ENCODE peak calls at places on chromosome 15, in four cellular contexts. One of them, this sample, is unnamed.

GRCh38 chr15:25058080-25058785 is 103.4 kb downstream of the SNRPN start:
- DNase-seq in HepG2: no peak
- DNase-seq in GM12878: no peak
- DNase-seq in K562: no peak
- DNase-seq in this sample: no peak

GRCh38 chr15:82942691-82943090 is 9.8 kb downstream of the HOMER2 start:
- DNase-seq in HepG2: peak
- DNase-seq in GM12878: no peak
- DNase-seq in K562: no peak
- DNase-seq in this sample: peak

GRCh38 chr15:63023351-63023945 is 19.1 kb upstream of the TPM1 start:
- DNase-seq in HepG2: peak
- DNase-seq in GM12878: no peak
- DNase-seq in K562: no peak
- DNase-seq in this sample: no peak

GRCh38 chr15:75215107-75216004 is 13.7 kb downstream of the C15orf39 start:
- DNase-seq in HepG2: no peak
- DNase-seq in GM12878: no peak
- DNase-seq in K562: no peak
- DNase-seq in this sample: no peak

GRCh38 chr15:62545392-62546227 is 380.5 kb upstream of the C2CD4B start:
- DNase-seq in HepG2: no peak
- DNase-seq in GM12878: no peak
- DNase-seq in K562: no peak
- DNase-seq in this sample: no peak

GRCh38 chr15:90665288-90666134 is 51.6 kb upstream of the BLM start:
- DNase-seq in HepG2: peak
- DNase-seq in GM12878: peak
- DNase-seq in K562: peak
- DNase-seq in this sample: peak

GRCh38 chr15:78992416-78993256 is 47.8 kb upstream of the CTSH start:
- DNase-seq in HepG2: no peak
- DNase-seq in GM12878: no peak
- DNase-seq in K562: no peak
- DNase-seq in this sample: no peak

GRCh38 chr15:53558384-53558783 is 201.1 kb downstream of the WDR72 start:
- DNase-seq in HepG2: no peak
- DNase-seq in GM12878: no peak
- DNase-seq in K562: no peak
- DNase-seq in this sample: no peak

GRCh38 chr15:71092056-71092600 is 23.1 kb upstream of the THSD4 start:
- DNase-seq in HepG2: no peak
- DNase-seq in GM12878: no peak
- DNase-seq in K562: no peak
- DNase-seq in this sample: no peak

GRCh38 chr15:89531796-89532537 is 35.6 kb upstream of the RHCG start:
- DNase-seq in HepG2: no peak
- DNase-seq in GM12878: no peak
- DNase-seq in K562: no peak
- DNase-seq in this sample: no peak

GRCh38 chr15:78097667-78098066 is 5.3 kb downstream of the SH2D7 start:
- DNase-seq in HepG2: no peak
- DNase-seq in GM12878: no peak
- DNase-seq in K562: no peak
- DNase-seq in this sample: no peak

GRCh38 chr15:70493787-70494514 is 269.4 kb downstream of the UACA start:
- DNase-seq in HepG2: peak
- DNase-seq in GM12878: no peak
- DNase-seq in K562: no peak
- DNase-seq in this sample: peak

GRCh38 chr15:100784493-100785180 is 95.0 kb upstream of the ALDH1A3 start:
- DNase-seq in HepG2: no peak
- DNase-seq in GM12878: no peak
- DNase-seq in K562: no peak
- DNase-seq in this sample: no peak
- TF ChIP-seq JUNB in HepG2: no peak
- TF ChIP-seq JUNB in GM12878: no peak
- TF ChIP-seq JUNB in K562: no peak
- TF ChIP-seq JUNB in this sample: no peak

DNA sequence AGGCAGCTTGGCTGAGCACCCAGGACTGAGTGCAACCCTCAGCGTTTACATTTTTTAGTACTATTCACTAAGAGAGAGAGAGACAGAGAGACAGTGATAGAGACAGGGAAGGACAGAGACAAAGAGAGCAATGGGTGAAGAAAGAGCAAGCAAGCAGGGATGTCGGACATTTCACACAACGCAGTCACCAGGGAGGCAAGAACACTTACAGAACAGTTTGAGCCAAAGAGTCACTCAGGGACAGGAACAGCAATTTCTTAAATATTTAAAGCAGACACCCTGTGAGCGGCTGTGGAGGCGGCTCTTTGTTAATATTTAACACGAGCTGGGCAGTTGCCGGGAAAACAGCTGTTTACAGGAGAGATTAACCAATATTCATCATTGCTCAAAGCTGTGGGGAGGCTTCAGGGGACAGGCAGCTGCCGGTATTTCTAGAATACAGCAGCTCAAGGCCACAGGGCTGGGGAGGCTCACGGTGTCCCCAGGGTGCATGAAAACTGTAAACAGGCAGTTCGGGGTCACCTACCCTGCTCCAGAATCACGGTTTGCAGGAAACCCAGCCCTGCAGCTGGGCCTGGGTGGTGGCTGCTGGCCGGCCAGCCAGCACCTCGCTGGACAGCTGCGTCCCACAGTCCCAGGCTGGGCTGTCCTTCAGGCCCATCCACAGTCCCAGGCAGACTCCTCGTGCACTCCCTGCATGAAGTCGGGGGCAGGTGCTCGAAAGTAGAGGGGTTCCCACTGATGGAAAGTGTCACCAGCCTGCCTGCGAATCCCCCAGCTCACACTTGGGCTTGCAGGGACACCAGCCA is 38.8 kb upstream of the PCSK6 start:
- DNase-seq in HepG2: peak
- DNase-seq in GM12878: no peak
- DNase-seq in K562: no peak
- DNase-seq in this sample: peak
- TF ChIP-seq POLR2AphosphoS2 in HepG2: no peak
- TF ChIP-seq POLR2AphosphoS2 in GM12878: no peak
- TF ChIP-seq POLR2AphosphoS2 in K562: no peak
- TF ChIP-seq POLR2AphosphoS2 in this sample: no peak

GRCh38 chr15:81072551-81072950 is 61.5 kb upstream of the CFAP161 start:
- DNase-seq in HepG2: no peak
- DNase-seq in GM12878: no peak
- DNase-seq in K562: no peak
- DNase-seq in this sample: no peak

GRCh38 chr15:81069909-81070308 is 64.2 kb upstream of the CFAP161 start:
- DNase-seq in HepG2: no peak
- DNase-seq in GM12878: no peak
- DNase-seq in K562: no peak
- DNase-seq in this sample: no peak

GRCh38 chr15:81071705-81072104 is 62.4 kb upstream of the CFAP161 start:
- DNase-seq in HepG2: no peak
- DNase-seq in GM12878: no peak
- DNase-seq in K562: no peak
- DNase-seq in this sample: no peak

GRCh38 chr15:81069356-81069755 is 64.7 kb upstream of the CFAP161 start:
- DNase-seq in HepG2: no peak
- DNase-seq in GM12878: no peak
- DNase-seq in K562: no peak
- DNase-seq in this sample: no peak

DNA sequence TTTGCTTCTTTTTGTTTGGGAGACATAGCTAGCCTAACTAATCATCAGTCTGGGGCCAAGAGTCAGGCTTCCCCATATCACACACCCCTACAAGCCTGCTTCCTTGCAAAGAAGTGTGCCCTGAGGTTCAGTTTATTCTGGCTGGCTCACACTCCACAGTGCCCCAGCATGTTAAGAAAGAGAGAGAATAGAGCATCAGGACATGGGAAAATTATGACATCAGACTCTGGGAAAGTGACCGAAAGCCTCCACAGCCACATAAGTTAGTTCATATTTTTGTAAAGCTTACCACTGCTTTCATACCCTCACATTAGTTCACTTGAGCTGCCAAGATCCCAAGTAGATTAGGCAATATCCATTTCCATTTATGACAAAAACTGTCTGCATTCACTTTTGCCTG is 62.9 kb upstream of the CFAP161 start:
- DNase-seq in HepG2: no peak
- DNase-seq in GM12878: no peak
- DNase-seq in K562: no peak
- DNase-seq in this sample: no peak
- TF ChIP-seq JUNB in HepG2: no peak
- TF ChIP-seq JUNB in GM12878: no peak
- TF ChIP-seq JUNB in K562: no peak
- TF ChIP-seq JUNB in this sample: no peak

DNA sequence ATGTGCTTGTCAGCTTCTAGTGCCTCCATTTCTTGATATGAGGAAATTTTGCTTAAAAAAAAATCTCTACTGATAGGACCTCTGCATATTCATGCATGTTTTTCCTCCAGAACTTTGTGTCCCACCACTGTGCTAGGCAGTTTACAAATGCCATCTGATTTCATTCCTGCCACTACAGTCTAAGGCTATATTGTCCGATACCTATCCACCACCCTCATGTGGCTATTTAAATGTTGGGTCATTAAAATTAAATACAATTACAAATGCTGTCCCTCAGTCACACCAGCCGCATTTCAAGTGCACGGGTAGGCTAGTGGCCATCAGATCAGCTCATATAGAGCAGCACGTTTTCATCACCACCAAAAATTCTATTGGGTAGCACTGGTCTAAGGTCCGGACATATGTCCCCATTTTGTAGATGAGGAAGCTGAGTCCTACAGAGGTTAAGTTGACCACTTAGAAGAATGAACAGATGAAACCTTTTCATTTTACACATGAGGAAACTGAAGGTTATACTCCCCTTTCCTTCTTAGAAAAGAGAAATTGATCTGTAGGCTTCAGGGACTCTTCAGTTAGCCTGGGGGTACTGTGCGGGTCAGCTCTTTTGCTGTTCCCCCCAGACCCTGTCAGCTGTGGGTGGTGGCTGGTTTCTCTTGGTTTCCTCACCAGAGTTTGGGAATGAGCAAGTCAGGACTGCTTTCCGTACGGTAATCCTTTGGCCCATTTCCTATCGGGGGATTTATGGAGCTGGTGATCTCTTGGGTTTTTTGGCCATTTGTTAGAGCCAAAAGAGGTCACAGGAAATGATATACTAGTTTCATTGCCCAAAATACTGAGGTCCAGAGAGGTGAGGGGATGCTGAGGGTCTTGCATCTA is 56.6 kb downstream of the SMAD3 start:
- DNase-seq in HepG2: no peak
- DNase-seq in GM12878: no peak
- DNase-seq in K562: no peak
- DNase-seq in this sample: no peak
- TF ChIP-seq POLR2AphosphoS2 in HepG2: no peak
- TF ChIP-seq POLR2AphosphoS2 in GM12878: no peak
- TF ChIP-seq POLR2AphosphoS2 in K562: no peak
- TF ChIP-seq POLR2AphosphoS2 in this sample: no peak

DNA sequence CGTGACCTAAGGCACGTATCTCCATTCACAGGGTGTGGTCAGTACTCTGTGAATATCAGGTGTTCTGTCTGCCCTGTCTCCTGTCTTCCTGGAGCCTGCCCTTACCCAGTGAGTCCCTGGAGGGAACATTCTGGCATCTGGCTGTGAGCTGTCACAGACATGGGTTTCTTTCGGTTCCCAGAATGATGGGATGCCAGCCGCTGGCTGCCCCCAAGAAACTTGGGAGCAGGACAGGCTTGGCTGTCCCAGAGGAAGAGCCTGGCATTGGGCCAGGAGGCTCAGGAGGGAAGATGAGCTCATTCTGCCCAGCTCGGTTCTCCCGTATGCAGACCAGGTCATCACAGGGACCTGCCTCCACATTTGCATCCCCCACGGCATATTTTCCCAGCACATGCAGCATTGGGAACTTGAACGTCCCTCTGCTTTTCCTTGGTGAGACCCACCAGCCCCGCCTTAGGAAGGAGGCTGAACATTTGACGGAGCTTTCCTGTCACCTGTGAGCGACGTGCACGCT is 21.8 kb upstream of the PGPEP1L start:
- DNase-seq in HepG2: no peak
- DNase-seq in GM12878: no peak
- DNase-seq in K562: no peak
- DNase-seq in this sample: no peak
- TF ChIP-seq JUNB in HepG2: no peak
- TF ChIP-seq JUNB in GM12878: no peak
- TF ChIP-seq JUNB in K562: no peak
- TF ChIP-seq JUNB in this sample: no peak

GRCh38 chr15:67197364-67197695 is 57.1 kb downstream of the AAGAB start:
- DNase-seq in HepG2: no peak
- DNase-seq in GM12878: no peak
- DNase-seq in K562: no peak
- DNase-seq in this sample: peak
- TF ChIP-seq POLR2AphosphoS2 in HepG2: no peak
- TF ChIP-seq POLR2AphosphoS2 in GM12878: no peak
- TF ChIP-seq POLR2AphosphoS2 in K562: no peak
- TF ChIP-seq POLR2AphosphoS2 in this sample: no peak

DNA sequence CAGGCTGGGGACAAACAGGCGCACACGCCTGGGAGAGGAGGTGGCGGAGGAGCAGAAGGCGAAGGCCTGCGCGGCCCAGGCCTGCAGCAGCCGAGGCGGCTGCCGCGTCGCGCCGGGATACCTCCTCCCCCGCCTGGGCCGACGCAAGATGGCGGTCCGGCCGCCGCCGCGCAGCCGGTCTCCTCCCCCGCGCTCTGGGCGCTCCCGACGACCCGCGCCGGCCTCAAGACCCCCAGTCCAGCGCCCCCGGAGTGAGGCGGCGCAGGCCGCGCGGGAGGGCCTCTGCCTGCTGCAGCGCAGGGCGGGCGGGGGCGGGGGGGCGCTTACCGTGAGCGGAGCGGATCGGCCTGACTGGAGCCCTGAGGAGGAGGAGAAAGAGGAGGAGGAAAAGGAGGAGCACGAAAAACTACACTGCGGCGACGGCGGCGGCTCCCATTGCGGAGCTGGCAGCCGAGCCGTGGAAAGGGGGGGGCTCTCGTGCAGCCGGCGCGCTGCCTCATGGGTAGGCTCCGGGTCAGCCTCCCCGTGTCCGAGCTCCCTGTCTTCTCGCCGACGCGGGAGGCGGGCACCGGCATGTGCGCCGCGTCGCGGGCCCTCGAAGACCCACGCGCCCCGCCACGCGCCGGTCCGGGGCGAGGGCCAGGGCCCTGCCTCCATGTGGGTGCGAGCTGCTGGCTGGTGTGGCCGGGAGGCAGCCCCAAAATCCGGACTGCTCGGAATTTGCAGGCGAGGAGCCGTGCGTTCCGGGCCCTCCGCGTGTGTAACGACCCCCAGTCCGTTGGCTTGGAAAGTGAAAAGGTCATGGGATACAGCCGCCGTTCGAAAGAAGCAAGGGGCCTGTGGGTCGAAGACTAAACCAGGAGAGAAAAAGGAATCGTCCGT is at the start of gene ZNF280D:
- DNase-seq in HepG2: peak
- DNase-seq in GM12878: no peak
- DNase-seq in K562: peak
- DNase-seq in this sample: peak
- TF ChIP-seq JUNB in HepG2: peak
- TF ChIP-seq JUNB in GM12878: no peak
- TF ChIP-seq JUNB in K562: no peak
- TF ChIP-seq JUNB in this sample: no peak

GRCh38 chr15:37105795-37106333 is 5.5 kb upstream of the MEIS2 start:
- DNase-seq in HepG2: no peak
- DNase-seq in GM12878: no peak
- DNase-seq in K562: no peak
- DNase-seq in this sample: no peak
- TF ChIP-seq POLR2AphosphoS2 in HepG2: no peak
- TF ChIP-seq POLR2AphosphoS2 in GM12878: no peak
- TF ChIP-seq POLR2AphosphoS2 in K562: no peak
- TF ChIP-seq POLR2AphosphoS2 in this sample: no peak

GRCh38 chr15:60022379-60022741 is 18.2 kb downstream of the FOXB1 start:
- DNase-seq in HepG2: no peak
- DNase-seq in GM12878: no peak
- DNase-seq in K562: no peak
- DNase-seq in this sample: no peak
- TF ChIP-seq JUNB in HepG2: no peak
- TF ChIP-seq JUNB in GM12878: no peak
- TF ChIP-seq JUNB in K562: no peak
- TF ChIP-seq JUNB in this sample: no peak